ENCODE peak calls at places on chromosomes 7 and 10, in seven cellular contexts. V is GM12891, I is H1, Q is K562, Y is HepG2, N is SK-N-SH, O is GM12878. W is an unnamed sample.
A peak's percentile ranks its signal among the peaks of the same experiment; 100 is the strongest.

GRCh38 chr10:126634347-126634746 is 36.1 kb downstream of the C10orf90 start:
- DNase-seq in V (no peak), I (no peak), Q (no peak), Y (no peak), N (no peak), O (no peak), W (no peak)

GRCh38 chr10:61836888-61837747 is 64.4 kb upstream of the ARID5B start:
- DNase-seq in V (no peak), I (no peak), Q (no peak), Y (peak; percentile 90), N (no peak), O (no peak), W (no peak)

GRCh38 chr7:770786-771185 is 43.7 kb upstream of the PRKAR1B start:
- DNase-seq in V (no peak), I (no peak), Q (no peak), Y (no peak), N (no peak), O (no peak), W (no peak)

GRCh38 chr7:48035967-48036478 is 680 bp downstream of the C7orf57 start:
- DNase-seq in V (no peak), I (no peak), Q (no peak), Y (no peak), N (peak; percentile 59), O (no peak), W (no peak)

GRCh38 chr7:23616593-23616992 is 19.4 kb downstream of the CCDC126 start:
- DNase-seq in V (no peak), I (no peak), Q (no peak), Y (no peak), N (no peak), O (no peak), W (no peak)

GRCh38 chr10:87094373-87095240 is at the start of the genes GLUD1 and SHLD2:
- DNase-seq in V (peak; percentile 79), I (peak; percentile 89), Q (peak; percentile 82), Y (peak; percentile 87), N (peak; percentile 96), O (peak; percentile 54), W (peak; percentile 80)

GRCh38 chr7:100896743-100897051 is 1.0 kb upstream of the ACHE start:
- DNase-seq in V (no peak), I (no peak), Q (peak; percentile 79), Y (no peak), N (no peak), O (no peak), W (no peak)

GRCh38 chr7:121440857-121441503 is 44.9 kb upstream of the FAM3C start:
- DNase-seq in V (no peak), I (no peak), Q (no peak), Y (no peak), N (no peak), O (no peak), W (peak; percentile 5)

GRCh38 chr7:109259151-109259550 is 689.5 kb downstream of the DNAJB9 start:
- DNase-seq in V (no peak), I (no peak), Q (no peak), Y (no peak), N (no peak), O (no peak), W (no peak)

GRCh38 chr7:28405662-28406061 is 6.7 kb upstream of the CREB5 start:
- DNase-seq in V (no peak), I (no peak), Q (no peak), Y (no peak), N (no peak), O (no peak), W (no peak)
- TF ChIP-seq TAF1 in V (no peak), I (no peak), Q (no peak), Y (no peak), N (no peak), O (no peak), W (no peak)

GRCh38 chr10:88253120-88253519 is 330.0 kb downstream of the RNLS start:
- DNase-seq in V (no peak), I (no peak), Q (no peak), Y (no peak), N (no peak), O (no peak), W (no peak)

GRCh38 chr10:88256013-88256680 is 327.0 kb downstream of the RNLS start:
- DNase-seq in V (no peak), I (no peak), Q (no peak), Y (no peak), N (no peak), O (no peak), W (no peak)

GRCh38 chr10:88249450-88249849 is 333.7 kb downstream of the RNLS start:
- DNase-seq in V (no peak), I (no peak), Q (no peak), Y (no peak), N (no peak), O (no peak), W (no peak)

GRCh38 chr10:88253622-88254021 is 329.5 kb downstream of the RNLS start:
- DNase-seq in V (no peak), I (no peak), Q (no peak), Y (no peak), N (no peak), O (no peak), W (no peak)

GRCh38 chr10:88254091-88254490 is 329.0 kb downstream of the RNLS start:
- DNase-seq in V (no peak), I (no peak), Q (no peak), Y (no peak), N (no peak), O (no peak), W (no peak)
- TF ChIP-seq POLR2AphosphoS5 in V (no peak), I (no peak), Q (no peak), Y (no peak), N (no peak), O (no peak), W (no peak)

GRCh38 chr7:45324683-45325237 is 167.2 kb downstream of the RAMP3 start:
- DNase-seq in V (no peak), I (no peak), Q (no peak), Y (no peak), N (no peak), O (no peak), W (no peak)

GRCh38 chr7:45325378-45325777 is 167.8 kb downstream of the RAMP3 start:
- DNase-seq in V (no peak), I (no peak), Q (peak; percentile 43), Y (no peak), N (no peak), O (no peak), W (no peak)

GRCh38 chr7:45331563-45331962 is 174.0 kb downstream of the RAMP3 start:
- DNase-seq in V (no peak), I (no peak), Q (no peak), Y (no peak), N (no peak), O (no peak), W (no peak)

GRCh38 chr7:45328397-45329080 is 170.9 kb downstream of the RAMP3 start:
- DNase-seq in V (no peak), I (no peak), Q (no peak), Y (no peak), N (no peak), O (no peak), W (no peak)
- TF ChIP-seq TAF1 in V (no peak), I (no peak), Q (no peak), Y (no peak), N (no peak), O (no peak), W (no peak)

DNA sequence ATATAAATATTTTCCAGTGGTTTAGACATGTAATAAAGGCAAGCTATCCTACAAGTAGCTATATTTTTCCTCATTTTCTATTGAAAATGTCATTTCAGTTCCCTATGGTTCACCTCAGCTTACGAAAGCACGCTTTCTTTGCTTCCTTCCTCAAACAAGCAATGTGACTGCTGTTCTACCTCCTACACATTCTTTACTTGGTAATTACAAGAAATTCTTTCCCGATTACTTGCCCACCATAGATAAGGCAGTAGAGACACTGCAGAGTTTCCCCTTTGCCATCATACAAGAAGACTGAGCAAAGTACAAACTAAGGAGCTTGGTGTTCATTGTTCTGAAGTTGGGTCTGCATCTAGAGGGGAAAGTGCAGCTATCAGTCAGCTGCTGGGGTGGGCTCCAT is 249.4 kb downstream of the CRPPA start:
- DNase-seq in V (no peak), I (no peak), Q (no peak), Y (no peak), N (no peak), O (no peak), W (no peak)
- TF ChIP-seq POLR2AphosphoS5 in V (no peak), I (no peak), Q (no peak), Y (no peak), N (no peak), O (no peak), W (no peak)

GRCh38 chr7:45391618-45392451 is 182.3 kb upstream of the ADCY1 start:
- DNase-seq in V (no peak), I (no peak), Q (no peak), Y (no peak), N (peak; percentile 23), O (no peak), W (no peak)

GRCh38 chr7:45389073-45389872 is 184.9 kb upstream of the ADCY1 start:
- DNase-seq in V (no peak), I (no peak), Q (no peak), Y (no peak), N (no peak), O (no peak), W (no peak)

GRCh38 chr7:45399069-45399468 is 175.1 kb upstream of the ADCY1 start:
- DNase-seq in V (no peak), I (no peak), Q (no peak), Y (no peak), N (peak; percentile 9), O (no peak), W (no peak)

GRCh38 chr7:45390180-45390579 is 184.0 kb upstream of the ADCY1 start:
- DNase-seq in V (no peak), I (no peak), Q (no peak), Y (no peak), N (no peak), O (no peak), W (no peak)

DNA sequence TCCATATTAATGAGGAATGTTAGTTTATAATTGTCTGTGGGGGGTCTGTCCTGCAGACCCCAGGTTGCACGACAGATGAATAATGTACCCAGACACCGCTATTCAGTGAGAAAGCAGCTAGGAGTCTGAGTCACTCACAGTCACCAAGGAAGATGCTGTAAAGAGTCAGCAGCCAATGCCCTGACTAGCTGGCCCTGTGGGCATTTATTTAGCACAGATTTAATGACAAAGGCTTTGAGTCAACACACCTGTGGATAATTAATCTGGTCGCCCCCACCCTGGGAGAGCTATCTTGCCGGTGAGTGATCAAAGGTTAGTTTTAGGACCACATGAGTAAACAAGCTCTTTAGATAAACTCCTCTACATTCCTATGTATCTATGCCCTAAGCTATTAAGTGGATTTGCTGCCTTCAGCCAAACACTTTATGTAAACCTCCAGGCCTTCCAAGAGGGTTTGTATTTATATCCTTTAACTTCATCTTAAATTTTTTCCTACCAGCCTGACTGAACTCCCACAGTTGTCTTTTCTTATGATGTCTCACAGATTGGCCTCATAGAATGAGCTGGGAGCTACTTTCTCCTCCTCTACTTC is 180.0 kb upstream of the ADCY1 start:
- DNase-seq in V (no peak), I (no peak), Q (no peak), Y (no peak), N (no peak), O (no peak), W (no peak)
- TF ChIP-seq TAF1 in V (no peak), I (no peak), Q (no peak), Y (no peak), N (no peak), O (no peak), W (no peak)

GRCh38 chr7:25633420-25633819 is 405.1 kb upstream of the NPVF start:
- DNase-seq in V (no peak), I (no peak), Q (no peak), Y (no peak), N (no peak), O (no peak), W (no peak)
- TF ChIP-seq POLR2AphosphoS5 in V (no peak), I (no peak), Q (no peak), Y (no peak), N (no peak), O (no peak), W (no peak)

W was measured in GM12892.